ENCODE peak calls at places on chromosomes 7 and 10, in five cellular contexts. Y is MCF 10A, K is RPMI8226, E is RWPE2, M is Karpas-422. N is an unnamed sample.

GRCh38 chr7:156680281-156680680 is 39.7 kb downstream of the RNF32 start:
- DNase-seq in Y (no peak), K (no peak), E (no peak), M (no peak), N (no peak)

GRCh38 chr7:11212816-11213215 is 239.1 kb downstream of the PHF14 start:
- DNase-seq in Y (peak; percentile 51), K (no peak), E (no peak), M (no peak), N (no peak)

GRCh38 chr10:73209705-73210104 is 37.4 kb downstream of the DNAJC9 start:
- DNase-seq in Y (peak; percentile 7), K (no peak), E (no peak), M (no peak), N (no peak)

GRCh38 chr10:44203535-44203934 is 181.4 kb downstream of the CXCL12 start:
- DNase-seq in Y (no peak), K (no peak), E (no peak), M (no peak), N (no peak)

GRCh38 chr10:122650331-122650730 is 49.3 kb downstream of the C10orf120 start:
- DNase-seq in Y (no peak), K (no peak), E (no peak), M (no peak), N (no peak)

GRCh38 chr10:10662720-10663467 is 354.8 kb upstream of the CELF2 start:
- DNase-seq in Y (no peak), K (no peak), E (no peak), M (no peak), N (no peak)

GRCh38 chr10:13195016-13195415 is 33.7 kb downstream of the MCM10 start:
- DNase-seq in Y (peak; percentile 43), K (no peak), E (no peak), M (no peak), N (no peak)

GRCh38 chr10:68178592-68178991 is 53.3 kb downstream of the ATOH7 start:
- DNase-seq in Y (no peak), K (no peak), E (no peak), M (no peak), N (no peak)

GRCh38 chr10:91313761-91314520 is 93.5 kb downstream of the PCGF5 start:
- DNase-seq in Y (no peak), K (no peak), E (no peak), M (no peak), N (no peak)

GRCh38 chr7:15972767-15973362 is 286.4 kb upstream of the MEOX2 start:
- DNase-seq in Y (peak; percentile 11), K (no peak), E (no peak), M (no peak), N (no peak)

GRCh38 chr7:100911484-100911883 is 15.8 kb upstream of the ACHE start:
- DNase-seq in Y (no peak), K (no peak), E (no peak), M (no peak), N (no peak)

GRCh38 chr10:57188846-57189245 is 827.8 kb upstream of the ZWINT start:
- DNase-seq in Y (no peak), K (no peak), E (no peak), M (no peak), N (no peak)

GRCh38 chr10:47404937-47405336 is 20.8 kb upstream of the ZNF488 start:
- DNase-seq in Y (no peak), K (no peak), E (no peak), M (no peak), N (no peak)

GRCh38 chr7:138608292-138608691 is 92.9 kb downstream of the SVOPL start:
- DNase-seq in Y (no peak), K (no peak), E (no peak), M (no peak), N (no peak)

GRCh38 chr10:17062493-17063487 is 66.8 kb downstream of the CUBN start:
- DNase-seq in Y (peak; percentile 72), K (no peak), E (peak; percentile 75), M (no peak), N (no peak)

GRCh38 chr10:16999665-17000451 is 129.8 kb downstream of the CUBN start:
- DNase-seq in Y (no peak), K (no peak), E (no peak), M (no peak), N (no peak)

N was measured in activated CD4-positive, alpha-beta T cell treated with anti-CD3 and anti-CD28 coated beads for 1 hour.